ENCODE peak calls at places on chromosome 6, in five cellular contexts. One of them, this sample, is unnamed.

GRCh38 chr6:134193536-134194521 is 124.1 kb downstream of the SGK1 start:
- DNase-seq in lower leg skin: no peak
- DNase-seq in astrocyte of the cerebellum: no peak
- DNase-seq in tibial nerve: no peak
- DNase-seq in stimulated activated CD4-positive, alpha-beta T cell treated with anti-CD3 and anti-CD28 coated beads, Interleukin-15, amount 100 ng/mL, for 48 hours: no peak
- DNase-seq in this sample: no peak

GRCh38 chr6:169782966-169783760 is 31.7 kb downstream of the ERMARD start:
- DNase-seq in astrocyte of the cerebellum: no peak
- DNase-seq in tibial nerve: no peak
- DNase-seq in lower leg skin: no peak
- DNase-seq in stimulated activated CD4-positive, alpha-beta T cell treated with anti-CD3 and anti-CD28 coated beads, Interleukin-15, amount 100 ng/mL, for 48 hours: no peak
- DNase-seq in this sample: no peak

GRCh38 chr6:1792989-1793388 is 183.3 kb downstream of the FOXC1 start:
- DNase-seq in tibial nerve: no peak
- DNase-seq in stimulated activated CD4-positive, alpha-beta T cell treated with anti-CD3 and anti-CD28 coated beads, Interleukin-15, amount 100 ng/mL, for 48 hours: no peak
- DNase-seq in lower leg skin: no peak
- DNase-seq in astrocyte of the cerebellum: no peak
- DNase-seq in this sample: no peak

GRCh38 chr6:166738778-166739654 is 112.0 kb upstream of the RPS6KA2 start:
- DNase-seq in lower leg skin: no peak
- DNase-seq in stimulated activated CD4-positive, alpha-beta T cell treated with anti-CD3 and anti-CD28 coated beads, Interleukin-15, amount 100 ng/mL, for 48 hours: no peak
- DNase-seq in astrocyte of the cerebellum: no peak
- DNase-seq in tibial nerve: no peak
- DNase-seq in this sample: no peak

GRCh38 chr6:112592159-112592558 is 245.0 kb downstream of the RFPL4B start:
- DNase-seq in lower leg skin: no peak
- DNase-seq in stimulated activated CD4-positive, alpha-beta T cell treated with anti-CD3 and anti-CD28 coated beads, Interleukin-15, amount 100 ng/mL, for 48 hours: no peak
- DNase-seq in astrocyte of the cerebellum: no peak
- DNase-seq in tibial nerve: no peak
- DNase-seq in this sample: no peak

GRCh38 chr6:129276986-129277385 is 394.0 kb downstream of the LAMA2 start:
- DNase-seq in lower leg skin: no peak
- DNase-seq in stimulated activated CD4-positive, alpha-beta T cell treated with anti-CD3 and anti-CD28 coated beads, Interleukin-15, amount 100 ng/mL, for 48 hours: no peak
- DNase-seq in astrocyte of the cerebellum: peak
- DNase-seq in tibial nerve: no peak
- DNase-seq in this sample: no peak

GRCh38 chr6:98636941-98637340 is 197.4 kb upstream of the POU3F2 start:
- DNase-seq in astrocyte of the cerebellum: no peak
- DNase-seq in stimulated activated CD4-positive, alpha-beta T cell treated with anti-CD3 and anti-CD28 coated beads, Interleukin-15, amount 100 ng/mL, for 48 hours: no peak
- DNase-seq in tibial nerve: no peak
- DNase-seq in lower leg skin: no peak
- DNase-seq in this sample: no peak

GRCh38 chr6:160041608-160042007 is 72.7 kb downstream of the IGF2R start:
- DNase-seq in tibial nerve: peak
- DNase-seq in lower leg skin: peak
- DNase-seq in stimulated activated CD4-positive, alpha-beta T cell treated with anti-CD3 and anti-CD28 coated beads, Interleukin-15, amount 100 ng/mL, for 48 hours: no peak
- DNase-seq in astrocyte of the cerebellum: peak
- DNase-seq in this sample: peak

GRCh38 chr6:150492941-150493340 is 106.7 kb upstream of the PLEKHG1 start:
- DNase-seq in stimulated activated CD4-positive, alpha-beta T cell treated with anti-CD3 and anti-CD28 coated beads, Interleukin-15, amount 100 ng/mL, for 48 hours: no peak
- DNase-seq in tibial nerve: no peak
- DNase-seq in lower leg skin: no peak
- DNase-seq in astrocyte of the cerebellum: peak
- DNase-seq in this sample: peak